ENCODE peak calls at places on chromosomes 5 and 9, in eight cellular contexts. One of them, this sample, is unnamed.

GRCh38 chr9:76650692-76651091 is 113.5 kb upstream of the PCA3 start:
- DNase-seq in colonic mucosa: no peak
- DNase-seq in adrenal gland: no peak
- DNase-seq in caudate nucleus: no peak
- DNase-seq in HepG2: no peak
- DNase-seq in fibroblast of lung: no peak
- DNase-seq in left ventricle myocardium inferior: no peak
- DNase-seq in SJSA1: peak
- DNase-seq in this sample: no peak

GRCh38 chr9:124495105-124496074 is 11.8 kb downstream of the NR5A1 start:
- DNase-seq in adrenal gland: peak
- DNase-seq in HepG2: no peak
- DNase-seq in colonic mucosa: no peak
- DNase-seq in SJSA1: no peak
- DNase-seq in fibroblast of lung: no peak
- DNase-seq in left ventricle myocardium inferior: no peak
- DNase-seq in caudate nucleus: no peak
- DNase-seq in this sample: no peak

GRCh38 chr9:16143947-16144890 is 591.4 kb downstream of the CCDC171 start:
- DNase-seq in caudate nucleus: no peak
- DNase-seq in fibroblast of lung: peak
- DNase-seq in HepG2: no peak
- DNase-seq in left ventricle myocardium inferior: no peak
- DNase-seq in colonic mucosa: no peak
- DNase-seq in adrenal gland: no peak
- DNase-seq in SJSA1: peak
- DNase-seq in this sample: no peak

GRCh38 chr9:18980124-18980660 is 52.8 kb downstream of the SAXO1 start:
- DNase-seq in left ventricle myocardium inferior: no peak
- DNase-seq in SJSA1: no peak
- DNase-seq in colonic mucosa: no peak
- DNase-seq in fibroblast of lung: no peak
- DNase-seq in HepG2: no peak
- DNase-seq in adrenal gland: no peak
- DNase-seq in caudate nucleus: no peak
- DNase-seq in this sample: no peak

GRCh38 chr5:179217356-179217755 is 127.9 kb downstream of the ADAMTS2 start:
- DNase-seq in left ventricle myocardium inferior: no peak
- DNase-seq in colonic mucosa: no peak
- DNase-seq in adrenal gland: no peak
- DNase-seq in HepG2: no peak
- DNase-seq in caudate nucleus: no peak
- DNase-seq in SJSA1: no peak
- DNase-seq in fibroblast of lung: peak
- DNase-seq in this sample: no peak

GRCh38 chr9:38027714-38028113 is 41.3 kb downstream of the SHB start:
- DNase-seq in colonic mucosa: no peak
- DNase-seq in HepG2: no peak
- DNase-seq in fibroblast of lung: no peak
- DNase-seq in left ventricle myocardium inferior: no peak
- DNase-seq in SJSA1: no peak
- DNase-seq in adrenal gland: no peak
- DNase-seq in caudate nucleus: no peak
- DNase-seq in this sample: no peak

GRCh38 chr5:179259731-179260323 is 85.4 kb downstream of the ADAMTS2 start:
- DNase-seq in fibroblast of lung: no peak
- DNase-seq in caudate nucleus: no peak
- DNase-seq in left ventricle myocardium inferior: no peak
- DNase-seq in colonic mucosa: no peak
- DNase-seq in HepG2: no peak
- DNase-seq in SJSA1: no peak
- DNase-seq in adrenal gland: no peak
- DNase-seq in this sample: no peak

GRCh38 chr5:5772202-5772601 is 349.7 kb downstream of the ICE1 start:
- DNase-seq in SJSA1: no peak
- DNase-seq in caudate nucleus: no peak
- DNase-seq in HepG2: no peak
- DNase-seq in colonic mucosa: no peak
- DNase-seq in fibroblast of lung: no peak
- DNase-seq in adrenal gland: no peak
- DNase-seq in left ventricle myocardium inferior: no peak
- DNase-seq in this sample: no peak

GRCh38 chr5:88883059-88883565 is at the start of gene MEF2C:
- DNase-seq in colonic mucosa: peak
- DNase-seq in fibroblast of lung: peak
- DNase-seq in adrenal gland: peak
- DNase-seq in left ventricle myocardium inferior: peak
- DNase-seq in SJSA1: peak
- DNase-seq in HepG2: no peak
- DNase-seq in caudate nucleus: peak
- DNase-seq in this sample: peak

GRCh38 chr9:130739081-130739480 is 45.5 kb downstream of the EXOSC2 start:
- DNase-seq in left ventricle myocardium inferior: no peak
- DNase-seq in colonic mucosa: no peak
- DNase-seq in adrenal gland: no peak
- DNase-seq in caudate nucleus: no peak
- DNase-seq in SJSA1: no peak
- DNase-seq in fibroblast of lung: no peak
- DNase-seq in HepG2: no peak
- DNase-seq in this sample: no peak

GRCh38 chr5:106086352-106086751 is 1584.4 kb downstream of the EFNA5 start:
- DNase-seq in colonic mucosa: no peak
- DNase-seq in adrenal gland: no peak
- DNase-seq in caudate nucleus: no peak
- DNase-seq in left ventricle myocardium inferior: no peak
- DNase-seq in SJSA1: no peak
- DNase-seq in HepG2: no peak
- DNase-seq in fibroblast of lung: no peak
- DNase-seq in this sample: no peak

GRCh38 chr5:106089073-106089472 is 1581.7 kb downstream of the EFNA5 start:
- DNase-seq in left ventricle myocardium inferior: no peak
- DNase-seq in adrenal gland: no peak
- DNase-seq in SJSA1: no peak
- DNase-seq in colonic mucosa: no peak
- DNase-seq in caudate nucleus: no peak
- DNase-seq in fibroblast of lung: no peak
- DNase-seq in HepG2: no peak
- DNase-seq in this sample: no peak

GRCh38 chr5:106080540-106080939 is 1590.2 kb downstream of the EFNA5 start:
- DNase-seq in SJSA1: no peak
- DNase-seq in left ventricle myocardium inferior: no peak
- DNase-seq in adrenal gland: no peak
- DNase-seq in caudate nucleus: no peak
- DNase-seq in colonic mucosa: no peak
- DNase-seq in fibroblast of lung: no peak
- DNase-seq in HepG2: no peak
- DNase-seq in this sample: no peak

GRCh38 chr5:106085136-106085535 is 1585.6 kb downstream of the EFNA5 start:
- DNase-seq in colonic mucosa: no peak
- DNase-seq in adrenal gland: no peak
- DNase-seq in left ventricle myocardium inferior: no peak
- DNase-seq in HepG2: no peak
- DNase-seq in SJSA1: no peak
- DNase-seq in fibroblast of lung: no peak
- DNase-seq in caudate nucleus: no peak
- DNase-seq in this sample: no peak
- H3K27ac ChIP-seq in colonic mucosa: no peak
- H3K27ac ChIP-seq in adrenal gland: no peak
- H3K27ac ChIP-seq in left ventricle myocardium inferior: no peak
- H3K27ac ChIP-seq in HepG2: no peak
- H3K27ac ChIP-seq in SJSA1: no peak
- H3K27ac ChIP-seq in fibroblast of lung: no peak
- H3K27ac ChIP-seq in caudate nucleus: no peak
- H3K27ac ChIP-seq in this sample: no peak

GRCh38 chr9:94918038-94918753 is 191.7 kb downstream of the AOPEP start:
- DNase-seq in adrenal gland: no peak
- DNase-seq in HepG2: peak
- DNase-seq in colonic mucosa: no peak
- DNase-seq in caudate nucleus: no peak
- DNase-seq in left ventricle myocardium inferior: no peak
- DNase-seq in SJSA1: no peak
- DNase-seq in fibroblast of lung: no peak
- DNase-seq in this sample: no peak

GRCh38 chr9:94916956-94917355 is 190.5 kb downstream of the AOPEP start:
- DNase-seq in SJSA1: no peak
- DNase-seq in HepG2: no peak
- DNase-seq in left ventricle myocardium inferior: no peak
- DNase-seq in colonic mucosa: no peak
- DNase-seq in fibroblast of lung: no peak
- DNase-seq in caudate nucleus: no peak
- DNase-seq in adrenal gland: no peak
- DNase-seq in this sample: no peak

GRCh38 chr9:94913550-94913949 is 187.1 kb downstream of the AOPEP start:
- DNase-seq in HepG2: peak
- DNase-seq in adrenal gland: no peak
- DNase-seq in caudate nucleus: no peak
- DNase-seq in fibroblast of lung: no peak
- DNase-seq in SJSA1: no peak
- DNase-seq in colonic mucosa: no peak
- DNase-seq in left ventricle myocardium inferior: no peak
- DNase-seq in this sample: no peak

GRCh38 chr9:94912700-94913249 is 186.3 kb downstream of the AOPEP start:
- DNase-seq in left ventricle myocardium inferior: no peak
- DNase-seq in SJSA1: peak
- DNase-seq in colonic mucosa: no peak
- DNase-seq in caudate nucleus: no peak
- DNase-seq in adrenal gland: no peak
- DNase-seq in HepG2: peak
- DNase-seq in fibroblast of lung: peak
- DNase-seq in this sample: no peak

GRCh38 chr9:94915476-94916450 is 189.3 kb downstream of the AOPEP start:
- DNase-seq in SJSA1: no peak
- DNase-seq in left ventricle myocardium inferior: no peak
- DNase-seq in caudate nucleus: no peak
- DNase-seq in adrenal gland: no peak
- DNase-seq in fibroblast of lung: no peak
- DNase-seq in HepG2: no peak
- DNase-seq in colonic mucosa: peak
- DNase-seq in this sample: no peak
- H3K27ac ChIP-seq in SJSA1: no peak
- H3K27ac ChIP-seq in left ventricle myocardium inferior: no peak
- H3K27ac ChIP-seq in caudate nucleus: peak
- H3K27ac ChIP-seq in adrenal gland: no peak
- H3K27ac ChIP-seq in fibroblast of lung: no peak
- H3K27ac ChIP-seq in HepG2: no peak
- H3K27ac ChIP-seq in colonic mucosa: no peak
- H3K27ac ChIP-seq in this sample: peak

GRCh38 chr5:146329697-146330096 is 8.9 kb upstream of the POU4F3 start:
- DNase-seq in HepG2: no peak
- DNase-seq in left ventricle myocardium inferior: no peak
- DNase-seq in SJSA1: no peak
- DNase-seq in fibroblast of lung: no peak
- DNase-seq in colonic mucosa: no peak
- DNase-seq in caudate nucleus: no peak
- DNase-seq in adrenal gland: no peak
- DNase-seq in this sample: no peak

GRCh38 chr5:146336197-146336596 is 2.4 kb upstream of the POU4F3 start:
- DNase-seq in SJSA1: no peak
- DNase-seq in adrenal gland: no peak
- DNase-seq in left ventricle myocardium inferior: no peak
- DNase-seq in fibroblast of lung: no peak
- DNase-seq in colonic mucosa: no peak
- DNase-seq in caudate nucleus: no peak
- DNase-seq in HepG2: no peak
- DNase-seq in this sample: no peak

GRCh38 chr5:146334074-146334533 is 4.5 kb upstream of the POU4F3 start:
- DNase-seq in HepG2: no peak
- DNase-seq in caudate nucleus: no peak
- DNase-seq in SJSA1: no peak
- DNase-seq in fibroblast of lung: no peak
- DNase-seq in left ventricle myocardium inferior: no peak
- DNase-seq in adrenal gland: no peak
- DNase-seq in colonic mucosa: no peak
- DNase-seq in this sample: no peak

GRCh38 chr5:146327471-146327870 is 11.2 kb upstream of the POU4F3 start:
- DNase-seq in adrenal gland: no peak
- DNase-seq in HepG2: no peak
- DNase-seq in colonic mucosa: no peak
- DNase-seq in left ventricle myocardium inferior: no peak
- DNase-seq in SJSA1: no peak
- DNase-seq in fibroblast of lung: no peak
- DNase-seq in caudate nucleus: no peak
- DNase-seq in this sample: no peak

DNA sequence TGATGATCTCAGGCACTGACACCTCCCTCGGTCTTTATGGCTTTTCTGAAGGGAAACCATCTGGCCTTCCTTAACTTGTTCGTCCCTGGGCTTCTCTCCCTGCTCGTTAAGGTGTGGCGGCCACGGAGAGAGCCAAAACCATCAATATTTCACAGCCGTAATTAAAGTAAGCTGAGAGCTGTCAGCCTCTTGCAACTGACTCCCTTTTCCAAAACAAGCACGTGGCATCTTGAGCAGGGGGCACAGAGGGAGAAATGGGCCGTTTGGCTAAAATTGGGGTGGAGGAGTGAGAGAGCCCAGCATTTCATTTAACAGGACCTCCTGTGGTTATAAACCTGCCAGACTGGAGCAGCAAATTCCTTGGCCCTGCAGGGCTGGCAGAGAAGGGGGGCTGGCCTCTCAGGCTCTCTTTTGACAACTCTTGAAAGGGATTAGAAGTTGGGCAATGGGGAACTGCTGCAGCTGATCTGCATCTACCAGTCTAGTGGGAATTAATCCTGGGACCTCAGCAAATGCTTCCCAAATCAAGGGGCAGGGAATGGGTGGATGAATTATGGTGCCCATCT is 7.3 kb upstream of the POU4F3 start:
- DNase-seq in caudate nucleus: no peak
- DNase-seq in adrenal gland: no peak
- DNase-seq in fibroblast of lung: no peak
- DNase-seq in HepG2: no peak
- DNase-seq in SJSA1: no peak
- DNase-seq in left ventricle myocardium inferior: no peak
- DNase-seq in colonic mucosa: no peak
- DNase-seq in this sample: no peak
- H3K27ac ChIP-seq in caudate nucleus: no peak
- H3K27ac ChIP-seq in adrenal gland: no peak
- H3K27ac ChIP-seq in fibroblast of lung: no peak
- H3K27ac ChIP-seq in HepG2: no peak
- H3K27ac ChIP-seq in SJSA1: no peak
- H3K27ac ChIP-seq in left ventricle myocardium inferior: no peak
- H3K27ac ChIP-seq in colonic mucosa: no peak
- H3K27ac ChIP-seq in this sample: no peak

GRCh38 chr5:17221843-17222614 is 4.6 kb downstream of the BASP1 start:
- DNase-seq in HepG2: no peak
- DNase-seq in left ventricle myocardium inferior: no peak
- DNase-seq in caudate nucleus: no peak
- DNase-seq in colonic mucosa: no peak
- DNase-seq in fibroblast of lung: peak
- DNase-seq in SJSA1: no peak
- DNase-seq in adrenal gland: no peak
- DNase-seq in this sample: no peak
- H3K27ac ChIP-seq in HepG2: no peak
- H3K27ac ChIP-seq in left ventricle myocardium inferior: no peak
- H3K27ac ChIP-seq in caudate nucleus: no peak
- H3K27ac ChIP-seq in colonic mucosa: no peak
- H3K27ac ChIP-seq in fibroblast of lung: no peak
- H3K27ac ChIP-seq in SJSA1: no peak
- H3K27ac ChIP-seq in adrenal gland: no peak
- H3K27ac ChIP-seq in this sample: no peak

GRCh38 chr9:132268725-132269352 is 85.9 kb downstream of the SETX start:
- DNase-seq in left ventricle myocardium inferior: peak
- DNase-seq in fibroblast of lung: peak
- DNase-seq in colonic mucosa: peak
- DNase-seq in HepG2: peak
- DNase-seq in adrenal gland: peak
- DNase-seq in caudate nucleus: no peak
- DNase-seq in SJSA1: peak
- DNase-seq in this sample: peak
- H3K27ac ChIP-seq in left ventricle myocardium inferior: peak
- H3K27ac ChIP-seq in fibroblast of lung: no peak
- H3K27ac ChIP-seq in colonic mucosa: no peak
- H3K27ac ChIP-seq in HepG2: peak
- H3K27ac ChIP-seq in adrenal gland: no peak
- H3K27ac ChIP-seq in caudate nucleus: no peak
- H3K27ac ChIP-seq in SJSA1: no peak
- H3K27ac ChIP-seq in this sample: no peak

This sample was measured in substantia nigra.